ENCODE peak calls at places on chromosomes 12 and 14, in eight cellular contexts. J is HCT116, G is suprapubic skin, W is breast epithelium, X is endothelial cell of umbilical vein, U is K562, H is transverse colon, N is sigmoid colon. O is an unnamed sample.
A peak's percentile ranks its signal among the peaks of the same experiment; 100 is the strongest.

GRCh38 chr14:62077676-62078261 is 315.5 kb downstream of the SNAPC1 start:
- DNase-seq in J (no peak), H (no peak), U (no peak), X (no peak), G (no peak), W (no peak), N (no peak), O (no peak)

GRCh38 chr12:113403435-113404415 is at the start of gene SDS:
- DNase-seq in U (peak; percentile 42), J (no peak), N (no peak), W (no peak), G (no peak), X (peak; percentile 43), H (peak; percentile 45), O (peak; percentile 31)

GRCh38 chr12:751828-752672 is at the start of gene WNK1:
- DNase-seq in W (peak; percentile 98), H (peak; percentile 97), X (peak; percentile 99), G (peak; percentile 99), J (peak; percentile 97), U (peak; percentile 95), N (peak; percentile 98), O (peak; percentile 98)

GRCh38 chr12:47602330-47602729 is 103.5 kb downstream of the RPAP3 start:
- DNase-seq in U (no peak), N (no peak), G (no peak), H (no peak), J (no peak), W (no peak), X (peak; percentile 35), O (no peak)

GRCh38 chr12:51011960-51012359 is 14.2 kb downstream of the SLC11A2 start:
- DNase-seq in W (no peak), J (no peak), G (no peak), X (no peak), H (no peak), N (no peak), U (no peak), O (no peak)

GRCh38 chr14:21894003-21894897 is 220.6 kb upstream of the OR4E1 start:
- DNase-seq in N (no peak), W (peak; percentile 53), G (no peak), H (no peak), X (no peak), U (peak; percentile 13), J (no peak), O (peak; percentile 38)

GRCh38 chr14:54310151-54310851 is 86.5 kb upstream of the CDKN3 start:
- DNase-seq in G (no peak), X (no peak), U (no peak), J (no peak), N (no peak), W (no peak), H (no peak), O (no peak)

GRCh38 chr12:53004582-53004981 is 1.7 kb upstream of the EIF4B start:
- DNase-seq in W (no peak), J (no peak), G (no peak), H (no peak), N (no peak), X (no peak), U (peak; percentile 29), O (no peak)

GRCh38 chr12:53755451-53756290 is 3.9 kb upstream of the CISTR start:
- DNase-seq in X (no peak), J (no peak), N (no peak), H (no peak), W (no peak), G (no peak), U (no peak), O (no peak)

GRCh38 chr12:124898200-124898950 is 16.1 kb downstream of the UBC start:
- DNase-seq in H (peak; percentile 74), J (no peak), X (peak; percentile 40), G (no peak), U (peak; percentile 57), N (peak; percentile 74), W (no peak), O (peak; percentile 72)

GRCh38 chr12:14986449-14986848 is 13.6 kb downstream of the PDE6H start:
- DNase-seq in N (no peak), U (no peak), W (no peak), J (no peak), H (no peak), G (no peak), X (peak; percentile 40), O (no peak)

GRCh38 chr12:130337476-130338303 is at the start of gene PIWIL1:
- DNase-seq in G (no peak), U (no peak), H (no peak), N (no peak), X (no peak), J (no peak), W (no peak), O (no peak)

GRCh38 chr12:10174986-10175614 is 3.2 kb upstream of the OLR1 start:
- DNase-seq in H (no peak), W (no peak), U (no peak), J (no peak), X (no peak), N (no peak), G (no peak), O (no peak)

GRCh38 chr14:85731198-85731597 is 201.3 kb downstream of the FLRT2 start:
- DNase-seq in N (no peak), X (no peak), U (no peak), J (no peak), G (no peak), W (no peak), H (no peak), O (no peak)

GRCh38 chr12:56129210-56129691 is 1.2 kb downstream of the ESYT1 start:
- DNase-seq in J (no peak), G (peak; percentile 80), X (peak; percentile 51), W (peak; percentile 66), H (peak; percentile 81), N (peak; percentile 88), U (peak; percentile 87), O (peak; percentile 70)
- TF ChIP-seq POLR2A in J (no peak), G (no peak), X (peak; percentile 32), W (no peak), H (peak; percentile 59), N (peak; percentile 54), U (peak; percentile 76), O (no peak)

DNA sequence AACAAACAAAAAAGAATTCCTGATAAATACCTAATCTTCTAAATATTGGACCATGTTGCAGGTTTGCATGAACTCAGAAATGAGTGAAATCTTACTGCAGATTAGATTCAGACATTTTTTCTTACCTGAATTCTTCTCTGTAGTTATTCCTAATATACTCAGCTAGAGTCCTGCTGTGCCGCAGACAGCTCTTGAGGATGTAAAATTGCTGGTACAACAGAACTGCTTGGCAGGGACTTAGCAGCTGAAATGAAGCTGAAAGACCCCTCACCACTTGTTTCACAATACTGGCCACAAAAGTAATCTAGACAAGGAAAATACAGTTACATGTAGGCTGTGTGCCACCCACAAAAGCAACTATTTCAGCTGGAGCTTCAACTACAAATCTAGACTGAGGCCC is 48.3 kb upstream of the KICS2 start:
- DNase-seq in X (no peak), H (no peak), W (no peak), N (no peak), U (no peak), J (no peak), G (no peak), O (no peak)
- TF ChIP-seq POLR2AphosphoS5 in X (no peak), H (no peak), W (no peak), N (no peak), U (no peak), J (no peak), G (no peak), O (no peak)

GRCh38 chr14:70644016-70644415 is 2.3 kb downstream of the TTC9 start:
- DNase-seq in H (no peak), W (no peak), J (no peak), G (no peak), N (no peak), U (no peak), X (no peak), O (no peak)
- H3K4me3 ChIP-seq in H (no peak overlapping the region), W (peak overlapping the region; percentile 70), J (no peak overlapping the region), G (no peak overlapping the region), N (no peak overlapping the region), U (no peak overlapping the region), X (no peak overlapping the region), O (peak overlapping the region; percentile 83)

GRCh38 chr14:69636051-69636639 is 24.7 kb downstream of the SUSD6 start:
- DNase-seq in W (no peak), G (no peak), H (no peak), J (no peak), N (no peak), U (no peak), X (no peak), O (no peak)
- TF ChIP-seq POLR2A in W (no peak), G (no peak), H (no peak), J (no peak), N (no peak), U (no peak), X (no peak), O (no peak)

GRCh38 chr14:71431169-71431525 is 501.1 kb upstream of the RGS6 start:
- DNase-seq in H (no peak), U (no peak), X (no peak), J (no peak), N (no peak), G (no peak), W (no peak), O (no peak)
- TF ChIP-seq POLR2AphosphoS5 in H (no peak), U (no peak), X (no peak), J (no peak), N (no peak), G (no peak), W (no peak), O (no peak)